ENCODE peak calls at places on chromosomes 13 and 19, in eight cellular contexts. V is HAP-1, C is small intestine, T is K562, N is foreskin fibroblast, G is heart right ventricle, B is body of pancreas, J is colonic mucosa. F is an unnamed sample.

GRCh38 chr13:94706854-94707399 is 5.4 kb downstream of the SOX21 start:
- DNase-seq in V (peak; percentile 89), C (no peak), T (no peak), N (no peak), G (no peak), B (no peak), J (no peak), F (no peak)

GRCh38 chr13:36920612-36921185 is 661 bp upstream of the SMAD9 start:
- DNase-seq in V (no peak), C (no peak), T (no peak), N (no peak), G (no peak), B (no peak), J (no peak), F (no peak)

GRCh38 chr13:45702869-45703391 is 810 bp downstream of the CBY2 start:
- DNase-seq in V (no peak), C (no peak), T (no peak), N (no peak), G (no peak), B (no peak), J (no peak), F (no peak)

GRCh38 chr19:58033741-58034475 is at the start of gene ZSCAN1:
- DNase-seq in V (no peak), C (no peak), T (no peak), N (peak; percentile 86), G (peak; percentile 93), B (peak; percentile 82), J (peak; percentile 78), F (peak; percentile 90)

GRCh38 chr13:102873653-102874052 is 27.8 kb downstream of the ERCC5 start:
- DNase-seq in V (no peak), C (peak; percentile 37), T (no peak), N (no peak), G (no peak), B (no peak), J (no peak), F (no peak)

GRCh38 chr13:107847406-107847805 is 367.9 kb downstream of the LIG4 start:
- DNase-seq in V (no peak), C (no peak), T (no peak), N (no peak), G (no peak), B (no peak), J (no peak), F (no peak)

GRCh38 chr13:94987869-94988268 is 275.5 kb upstream of the SOX21 start:
- DNase-seq in V (no peak), C (no peak), T (no peak), N (no peak), G (no peak), B (no peak), J (no peak), F (no peak)

GRCh38 chr13:22114630-22115311 is 443.9 kb downstream of the FGF9 start:
- DNase-seq in V (no peak), C (peak; percentile 48), T (no peak), N (no peak), G (no peak), B (no peak), J (no peak), F (no peak)

GRCh38 chr13:28819748-28820098 is 416 bp upstream of the MTUS2 start:
- DNase-seq in V (peak; percentile 78), C (peak; percentile 46), T (peak; percentile 78), N (peak; percentile 35), G (peak; percentile 44), B (peak; percentile 55), J (peak; percentile 34), F (peak; percentile 69)

GRCh38 chr13:49097374-49097773 is 121.7 kb downstream of the FNDC3A start:
- DNase-seq in V (no peak), C (no peak), T (no peak), N (peak; percentile 88), G (no peak), B (no peak), J (no peak), F (no peak)

GRCh38 chr13:43883636-43884035 is 3.9 kb downstream of the LACC1 start:
- DNase-seq in V (no peak), C (no peak), T (no peak), N (no peak), G (no peak), B (no peak), J (no peak), F (no peak)

GRCh38 chr13:44514278-44514677 is 61.9 kb downstream of the TSC22D1 start:
- DNase-seq in V (no peak), C (no peak), T (no peak), N (no peak), G (no peak), B (no peak), J (no peak), F (no peak)

GRCh38 chr19:17216058-17216670 is 1.0 kb downstream of the USE1 start:
- DNase-seq in V (no peak), C (no peak), T (no peak), N (no peak), G (no peak), B (peak; percentile 39), J (no peak), F (no peak)

GRCh38 chr13:33015275-33015674 is 948 bp upstream of the KL start:
- DNase-seq in V (no peak), C (no peak), T (no peak), N (no peak), G (peak; percentile 62), B (no peak), J (no peak), F (no peak)

GRCh38 chr13:29935309-29935981 is 85.0 kb upstream of the UBL3 start:
- DNase-seq in V (no peak), C (peak; percentile 63), T (no peak), N (no peak), G (no peak), B (no peak), J (no peak), F (no peak)

GRCh38 chr13:95676100-95676774 is 702 bp upstream of the DNAJC3 start:
- DNase-seq in V (no peak), C (peak; percentile 65), T (peak; percentile 17), N (peak; percentile 11), G (peak; percentile 10), B (peak; percentile 45), J (peak; percentile 33), F (no peak)

GRCh38 chr13:46893221-46893620 is 3.6 kb downstream of the HTR2A start:
- DNase-seq in V (no peak), C (no peak), T (no peak), N (no peak), G (no peak), B (no peak), J (no peak), F (no peak)

DNA sequence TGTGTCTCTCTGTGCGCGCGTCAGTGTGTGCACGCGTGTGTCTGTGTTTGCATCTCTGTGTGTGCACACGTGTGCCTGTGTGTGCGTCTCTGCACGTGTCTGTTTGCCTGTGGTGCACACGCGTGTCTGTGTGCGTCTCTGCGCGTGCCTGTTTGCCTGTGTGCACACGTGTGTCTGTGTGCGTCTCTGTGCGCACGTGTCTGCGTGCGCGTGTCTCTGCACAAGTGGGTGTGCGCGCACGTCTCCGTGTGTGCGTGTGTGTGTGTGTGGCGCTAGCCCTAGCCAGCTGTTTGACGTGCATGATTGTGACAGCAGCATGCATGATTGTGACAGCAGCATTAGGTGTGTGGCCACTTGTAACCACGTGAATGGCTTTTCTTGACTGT is 31.1 kb downstream of the ZNF146 start:
- DNase-seq in V (no peak), C (no peak), T (no peak), N (no peak), G (no peak), B (no peak), J (no peak), F (no peak)
- H3K4me3 ChIP-seq in V (no peak overlapping the region), C (no peak overlapping the region), T (no peak overlapping the region), N (no peak overlapping the region), G (peak overlapping the region; percentile 52), B (no peak overlapping the region), J (no peak overlapping the region), F (peak overlapping the region; percentile 64)

DNA sequence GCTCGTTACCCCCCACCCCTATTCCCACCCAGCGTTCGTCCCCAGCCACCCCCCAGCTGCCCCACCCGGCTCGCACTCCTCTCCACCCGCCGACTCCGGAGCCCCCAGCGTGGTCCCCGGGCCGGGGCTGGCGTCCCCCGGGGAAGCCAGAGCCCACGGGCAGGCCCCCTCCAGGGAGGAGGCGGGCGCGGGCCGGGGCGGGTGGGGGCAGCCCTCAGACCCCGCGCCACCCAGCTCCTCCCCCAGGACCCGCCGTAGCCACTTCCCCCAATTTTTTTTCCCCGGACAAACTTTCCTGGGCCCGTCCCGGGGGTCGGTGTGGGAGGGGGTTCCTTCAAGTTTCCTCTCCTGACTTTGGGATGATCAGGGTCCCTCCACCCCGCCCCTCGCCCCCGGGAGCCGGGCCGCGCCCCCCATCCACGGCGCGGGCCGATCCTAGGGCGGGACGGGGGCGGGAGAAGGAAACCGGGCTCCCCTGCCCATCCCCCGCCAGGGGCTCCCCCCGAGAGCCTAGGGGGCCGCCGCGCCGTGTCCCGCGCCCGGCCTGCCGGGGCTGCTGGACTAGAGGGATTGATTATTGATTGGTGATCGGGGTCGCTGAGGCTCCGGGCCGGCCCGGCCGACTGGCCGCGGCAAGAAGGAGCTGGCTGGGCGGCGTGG is 927 bp upstream of the TSHZ3 start:
- DNase-seq in V (peak; percentile 42), C (no peak), T (no peak), N (no peak), G (peak; percentile 51), B (no peak), J (no peak), F (peak; percentile 53)
- H3K4me3 ChIP-seq in V (peak overlapping the region; percentile 56), C (peak overlapping the region; percentile 48), T (peak overlapping the region; percentile 43), N (peak overlapping the region; percentile 75), G (peak overlapping the region; percentile 83), B (peak overlapping the region; percentile 47), J (peak overlapping the region; percentile 67), F (peak overlapping the region; percentile 96)

GRCh38 chr13:112105244-112105681 is 38.3 kb downstream of the SOX1 start:
- DNase-seq in V (no peak), C (no peak), T (no peak), N (no peak), G (no peak), B (no peak), J (no peak), F (no peak)

GRCh38 chr13:112107289-112107688 is 40.3 kb downstream of the SOX1 start:
- DNase-seq in V (no peak), C (no peak), T (no peak), N (no peak), G (no peak), B (no peak), J (no peak), F (no peak)

GRCh38 chr13:112104873-112105234 is 37.9 kb downstream of the SOX1 start:
- DNase-seq in V (no peak), C (no peak), T (no peak), N (no peak), G (no peak), B (no peak), J (no peak), F (no peak)

GRCh38 chr13:112105884-112106283 is 38.9 kb downstream of the SOX1 start:
- DNase-seq in V (no peak), C (no peak), T (no peak), N (no peak), G (no peak), B (no peak), J (no peak), F (no peak)

GRCh38 chr13:112106467-112107141 is 39.7 kb downstream of the SOX1 start:
- DNase-seq in V (no peak), C (no peak), T (no peak), N (no peak), G (no peak), B (no peak), J (no peak), F (no peak)
- H3K4me3 ChIP-seq in V (no peak overlapping the region), C (no peak overlapping the region), T (no peak overlapping the region), N (no peak overlapping the region), G (no peak overlapping the region), B (no peak overlapping the region), J (no peak overlapping the region), F (no peak overlapping the region)

GRCh38 chr19:29668746-29669609 is 3.7 kb downstream of the PLEKHF1 start:
- DNase-seq in V (no peak), C (no peak), T (peak; percentile 16), N (no peak), G (no peak), B (no peak), J (no peak), F (no peak)
- H3K4me3 ChIP-seq in V (no peak overlapping the region), C (no peak overlapping the region), T (no peak overlapping the region), N (no peak overlapping the region), G (no peak overlapping the region), B (no peak overlapping the region), J (no peak overlapping the region), F (peak overlapping the region; percentile 23)